ENCODE peak calls at places on chromosomes 4 and X, in five cellular contexts. I is HepG2, J is H1, M is GM12878, F is K562. R is an unnamed sample. For H3K4me1, the result is how much of the 10 kb centered on the place peaks cover.

GRCh38 chr4:150211821-150212445 is 133.7 kb downstream of the DCLK2 start:
- DNase-seq in M (no peak), F (no peak), I (no peak), J (no peak), R (no peak)

GRCh38 chrX:147850875-147851274 is 60.8 kb upstream of the FMR1 start:
- DNase-seq in I (no peak), F (no peak), M (no peak), J (no peak), R (no peak)

GRCh38 chr4:89294583-89295244 is 12.9 kb downstream of the GPRIN3 start:
- DNase-seq in M (no peak), J (no peak), F (no peak), I (no peak), R (no peak)

GRCh38 chr4:152956650-152957436 is 20.7 kb downstream of the FHDC1 start:
- DNase-seq in M (no peak), F (no peak), I (peak), J (no peak), R (no peak)

GRCh38 chr4:42152507-42153504 is at the start of gene BEND4:
- DNase-seq in J (no peak), M (no peak), F (no peak), I (no peak), R (peak)

GRCh38 chrX:17984415-17984814 is 123.3 kb upstream of the RAI2 start:
- DNase-seq in I (no peak), J (no peak), F (no peak), M (no peak), R (no peak)

GRCh38 chrX:153867139-153867538 is 18.8 kb downstream of the L1CAM start:
- DNase-seq in J (no peak), I (no peak), M (no peak), F (no peak), R (no peak)

GRCh38 chr4:48546336-48546735 is 56.3 kb downstream of the ZAR1 start:
- DNase-seq in M (peak), J (no peak), I (peak), F (no peak), R (no peak)

GRCh38 chrX:10507876-10508275 is 112.5 kb downstream of the MID1 start:
- DNase-seq in M (no peak), J (no peak), F (no peak), I (no peak), R (no peak)

GRCh38 chr4:185412412-185412811 is 13.4 kb downstream of the UFSP2 start:
- DNase-seq in F (no peak), J (no peak), I (no peak), M (no peak), R (no peak)

GRCh38 chrX:133953078-133953477 is 32.3 kb downstream of the GPC3 start:
- DNase-seq in F (no peak), I (no peak), J (no peak), M (no peak), R (no peak)

GRCh38 chrX:103941201-103941975 is 21.0 kb upstream of the TMSB15B start:
- DNase-seq in J (no peak), M (no peak), F (peak), I (no peak), R (peak)
- TF ChIP-seq RFX5 in J (no peak), M (no peak), F (no peak), I (no peak), R (no peak)

GRCh38 chrX:111119341-111119740 is 23.4 kb downstream of the PAK3 start:
- DNase-seq in I (no peak), M (no peak), F (no peak), J (no peak), R (no peak)
- TF ChIP-seq POLR2AphosphoS5 in I (no peak), M (no peak), F (no peak), J (no peak), R (no peak)

GRCh38 chr4:4801013-4801412 is 58.5 kb upstream of the MSX1 start:
- DNase-seq in I (no peak), M (no peak), F (no peak), J (no peak), R (no peak)
- H3K4me1 ChIP-seq in I (under half), M (under half), F (under half), J (under half), R (under half)

DNA sequence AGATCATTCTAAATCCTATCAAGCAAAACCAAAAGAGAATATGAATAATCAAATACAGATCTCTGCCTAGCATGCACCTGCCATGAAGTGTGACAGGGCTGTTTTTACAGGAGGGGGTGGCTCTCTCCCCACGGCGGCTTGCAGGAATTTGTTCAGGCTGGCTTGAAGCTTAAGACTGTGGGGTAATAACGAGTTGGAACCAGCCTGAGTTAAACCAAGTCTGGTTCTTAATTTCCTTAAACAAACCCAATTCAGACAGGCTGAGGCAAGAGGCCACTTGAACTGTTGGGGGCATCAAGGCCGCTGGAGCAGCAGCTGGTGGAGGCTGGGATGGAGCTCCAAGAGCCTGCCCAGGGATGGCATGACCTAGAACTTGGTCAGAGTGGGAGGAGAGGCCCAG is 45.1 kb upstream of the LGI2 start:
- DNase-seq in F (no peak), I (no peak), M (no peak), J (no peak), R (no peak)
- TF ChIP-seq RFX5 in F (no peak), I (no peak), M (no peak), J (no peak), R (no peak)